ENCODE peak calls at places on chromosomes 2 and 18, in six cellular contexts. One of them, this sample, is unnamed.

GRCh38 chr2:120819720-120820210 is 84.1 kb downstream of the GLI2 start:
- DNase-seq in BE2C: no peak
- DNase-seq in PC-9: no peak
- DNase-seq in HFFc6: no peak
- DNase-seq in T follicular helper cell: no peak
- DNase-seq in activated CD8-positive, alpha-beta memory T cell treated with anti-CD3 and anti-CD28 coated beads, Interleukin-2, amount 50 U/mL, for 48 hours: no peak
- DNase-seq in this sample: no peak

GRCh38 chr18:43563780-43564179 is 286.5 kb upstream of the SYT4 start:
- DNase-seq in activated CD8-positive, alpha-beta memory T cell treated with anti-CD3 and anti-CD28 coated beads, Interleukin-2, amount 50 U/mL, for 48 hours: no peak
- DNase-seq in T follicular helper cell: no peak
- DNase-seq in HFFc6: peak
- DNase-seq in PC-9: no peak
- DNase-seq in BE2C: peak
- DNase-seq in this sample: no peak

GRCh38 chr2:145110668-145111067 is 590.7 kb upstream of the ZEB2 start:
- DNase-seq in T follicular helper cell: no peak
- DNase-seq in HFFc6: no peak
- DNase-seq in activated CD8-positive, alpha-beta memory T cell treated with anti-CD3 and anti-CD28 coated beads, Interleukin-2, amount 50 U/mL, for 48 hours: no peak
- DNase-seq in PC-9: no peak
- DNase-seq in BE2C: no peak
- DNase-seq in this sample: no peak

GRCh38 chr18:23108496-23108895 is 26.8 kb upstream of the CABLES1 start:
- DNase-seq in PC-9: peak
- DNase-seq in activated CD8-positive, alpha-beta memory T cell treated with anti-CD3 and anti-CD28 coated beads, Interleukin-2, amount 50 U/mL, for 48 hours: no peak
- DNase-seq in HFFc6: no peak
- DNase-seq in BE2C: no peak
- DNase-seq in T follicular helper cell: no peak
- DNase-seq in this sample: no peak

GRCh38 chr2:10337449-10337848 is 34.7 kb downstream of the HPCAL1 start:
- DNase-seq in BE2C: no peak
- DNase-seq in activated CD8-positive, alpha-beta memory T cell treated with anti-CD3 and anti-CD28 coated beads, Interleukin-2, amount 50 U/mL, for 48 hours: no peak
- DNase-seq in HFFc6: no peak
- DNase-seq in T follicular helper cell: no peak
- DNase-seq in PC-9: no peak
- DNase-seq in this sample: no peak

GRCh38 chr2:158337018-158337417 is 119.5 kb downstream of the CCDC148 start:
- DNase-seq in activated CD8-positive, alpha-beta memory T cell treated with anti-CD3 and anti-CD28 coated beads, Interleukin-2, amount 50 U/mL, for 48 hours: no peak
- DNase-seq in T follicular helper cell: no peak
- DNase-seq in PC-9: no peak
- DNase-seq in HFFc6: no peak
- DNase-seq in BE2C: no peak
- DNase-seq in this sample: no peak

GRCh38 chr2:119196301-119197124 is 27.1 kb upstream of the STEAP3 start:
- DNase-seq in BE2C: no peak
- DNase-seq in T follicular helper cell: no peak
- DNase-seq in HFFc6: peak
- DNase-seq in PC-9: peak
- DNase-seq in activated CD8-positive, alpha-beta memory T cell treated with anti-CD3 and anti-CD28 coated beads, Interleukin-2, amount 50 U/mL, for 48 hours: no peak
- DNase-seq in this sample: no peak

GRCh38 chr2:134774786-134775641 is 56.2 kb upstream of the TMEM163 start:
- DNase-seq in activated CD8-positive, alpha-beta memory T cell treated with anti-CD3 and anti-CD28 coated beads, Interleukin-2, amount 50 U/mL, for 48 hours: no peak
- DNase-seq in T follicular helper cell: no peak
- DNase-seq in HFFc6: peak
- DNase-seq in BE2C: no peak
- DNase-seq in PC-9: peak
- DNase-seq in this sample: no peak

GRCh38 chr2:92073036-92073814 is 2798.0 kb upstream of the TEKT4 start:
- DNase-seq in activated CD8-positive, alpha-beta memory T cell treated with anti-CD3 and anti-CD28 coated beads, Interleukin-2, amount 50 U/mL, for 48 hours: no peak
- DNase-seq in PC-9: no peak
- DNase-seq in BE2C: no peak
- DNase-seq in HFFc6: no peak
- DNase-seq in T follicular helper cell: no peak
- DNase-seq in this sample: no peak

GRCh38 chr2:223669453-223670225 is 67.5 kb upstream of the SCG2 start:
- DNase-seq in activated CD8-positive, alpha-beta memory T cell treated with anti-CD3 and anti-CD28 coated beads, Interleukin-2, amount 50 U/mL, for 48 hours: no peak
- DNase-seq in HFFc6: peak
- DNase-seq in BE2C: no peak
- DNase-seq in PC-9: no peak
- DNase-seq in T follicular helper cell: no peak
- DNase-seq in this sample: no peak

GRCh38 chr18:34901299-34901698 is 139.9 kb upstream of the MAPRE2 start:
- DNase-seq in HFFc6: no peak
- DNase-seq in T follicular helper cell: no peak
- DNase-seq in activated CD8-positive, alpha-beta memory T cell treated with anti-CD3 and anti-CD28 coated beads, Interleukin-2, amount 50 U/mL, for 48 hours: no peak
- DNase-seq in PC-9: no peak
- DNase-seq in BE2C: no peak
- DNase-seq in this sample: no peak

GRCh38 chr2:233801357-233802131 is 23.4 kb downstream of the MROH2A start:
- DNase-seq in PC-9: peak
- DNase-seq in activated CD8-positive, alpha-beta memory T cell treated with anti-CD3 and anti-CD28 coated beads, Interleukin-2, amount 50 U/mL, for 48 hours: peak
- DNase-seq in T follicular helper cell: no peak
- DNase-seq in HFFc6: no peak
- DNase-seq in BE2C: no peak
- DNase-seq in this sample: no peak

GRCh38 chr2:9846554-9846953 is 3.3 kb downstream of the TAF1B start:
- DNase-seq in activated CD8-positive, alpha-beta memory T cell treated with anti-CD3 and anti-CD28 coated beads, Interleukin-2, amount 50 U/mL, for 48 hours: no peak
- DNase-seq in PC-9: peak
- DNase-seq in HFFc6: peak
- DNase-seq in BE2C: no peak
- DNase-seq in T follicular helper cell: no peak
- DNase-seq in this sample: no peak

GRCh38 chr18:12336251-12336650 is 28.2 kb downstream of the TUBB6 start:
- DNase-seq in HFFc6: no peak
- DNase-seq in BE2C: no peak
- DNase-seq in T follicular helper cell: no peak
- DNase-seq in activated CD8-positive, alpha-beta memory T cell treated with anti-CD3 and anti-CD28 coated beads, Interleukin-2, amount 50 U/mL, for 48 hours: no peak
- DNase-seq in PC-9: peak
- DNase-seq in this sample: no peak

GRCh38 chr2:96868555-96869280 is 1.2 kb downstream of the SEMA4C start:
- DNase-seq in PC-9: peak
- DNase-seq in activated CD8-positive, alpha-beta memory T cell treated with anti-CD3 and anti-CD28 coated beads, Interleukin-2, amount 50 U/mL, for 48 hours: peak
- DNase-seq in HFFc6: peak
- DNase-seq in BE2C: peak
- DNase-seq in T follicular helper cell: peak
- DNase-seq in this sample: peak

GRCh38 chr2:18311413-18311812 is 249.0 kb downstream of the RDH14 start:
- DNase-seq in HFFc6: peak
- DNase-seq in T follicular helper cell: no peak
- DNase-seq in BE2C: no peak
- DNase-seq in PC-9: peak
- DNase-seq in activated CD8-positive, alpha-beta memory T cell treated with anti-CD3 and anti-CD28 coated beads, Interleukin-2, amount 50 U/mL, for 48 hours: no peak
- DNase-seq in this sample: no peak

GRCh38 chr18:74163019-74163656 is 14.8 kb downstream of the TIMM21 start:
- DNase-seq in activated CD8-positive, alpha-beta memory T cell treated with anti-CD3 and anti-CD28 coated beads, Interleukin-2, amount 50 U/mL, for 48 hours: no peak
- DNase-seq in PC-9: no peak
- DNase-seq in BE2C: no peak
- DNase-seq in HFFc6: no peak
- DNase-seq in T follicular helper cell: no peak
- DNase-seq in this sample: no peak

This sample was measured in CD4-positive, alpha-beta T cell.